ENCODE peak calls at places on chromosomes 13 and 19, in four cellular contexts. S, W, F and Z are unnamed samples.

GRCh38 chr19:10744848-10745293 is 27.0 kb downstream of the DNM2 start:
- DNase-seq in S (no peak), W (no peak), F (no peak), Z (no peak)

GRCh38 chr13:34162545-34162936 is 344.6 kb downstream of the RFC3 start:
- DNase-seq in S (peak), W (no peak), F (no peak), Z (no peak)

GRCh38 chr13:113792821-113793717 is 34.0 kb downstream of the TMEM255B start:
- DNase-seq in S (no peak), W (no peak), F (no peak), Z (no peak)

GRCh38 chr13:27125357-27126282 is 46.0 kb downstream of the USP12 start:
- DNase-seq in S (no peak), W (no peak), F (no peak), Z (no peak)

GRCh38 chr19:2273356-2274184 is 8.4 kb downstream of the PEAK3 start:
- DNase-seq in S (no peak), W (peak), F (peak), Z (no peak)

GRCh38 chr19:18423258-18424020 is 4.2 kb downstream of the SSBP4 start:
- DNase-seq in S (no peak), W (peak), F (no peak), Z (no peak)

GRCh38 chr19:31533114-31533513 is 183.9 kb upstream of the TSHZ3 start:
- DNase-seq in S (no peak), W (no peak), F (no peak), Z (no peak)

GRCh38 chr13:100382787-100383186 is 205.8 kb downstream of the GGACT start:
- DNase-seq in S (no peak), W (no peak), F (no peak), Z (peak)

GRCh38 chr13:113976711-113977684 is 3.1 kb upstream of the C13orf46 start:
- DNase-seq in S (peak), W (peak), F (no peak), Z (no peak)